ENCODE peak calls at places on chromosomes 3 and 15, in six cellular contexts. M is fibroblast of lung, H is colonic mucosa, J is A549, Z is lung, C is neural progenitor cell. Y is an unnamed sample.
A peak's percentile ranks its signal among the peaks of the same experiment; 100 is the strongest.

GRCh38 chr3:170760174-170760526 is 109.8 kb downstream of the RPL22L1 start:
- DNase-seq in M (peak; percentile 77), H (no peak), J (no peak), Z (no peak), C (no peak), Y (no peak)

GRCh38 chr3:113132571-113132996 is 78.8 kb upstream of the BOC start:
- DNase-seq in M (peak; percentile 95), H (no peak), J (no peak), Z (no peak), C (no peak), Y (no peak)

GRCh38 chr3:141795719-141796435 is 32.7 kb downstream of the GRK7 start:
- DNase-seq in M (peak; percentile 7), H (peak; percentile 43), J (no peak), Z (peak; percentile 44), C (peak; percentile 41), Y (no peak)

GRCh38 chr3:46440531-46441294 is 24.0 kb downstream of the LTF start:
- DNase-seq in M (peak; percentile 10), H (no peak), J (no peak), Z (no peak), C (no peak), Y (no peak)

GRCh38 chr3:74603292-74603691 is 11.2 kb downstream of the CNTN3 start:
- DNase-seq in M (no peak), H (no peak), J (no peak), Z (no peak), C (no peak), Y (no peak)

GRCh38 chr3:116367761-116368395 is 77.4 kb downstream of the LSAMP start:
- DNase-seq in M (no peak), H (no peak), J (no peak), Z (no peak), C (no peak), Y (no peak)

GRCh38 chr15:95365615-95366107 is 964.8 kb upstream of the NR2F2 start:
- DNase-seq in M (peak; percentile 50), H (no peak), J (no peak), Z (no peak), C (no peak), Y (no peak)

GRCh38 chr15:50964075-50964474 is 55.6 kb downstream of the AP4E1 start:
- DNase-seq in M (no peak), H (no peak), J (no peak), Z (no peak), C (no peak), Y (no peak)

GRCh38 chr3:176974303-176974702 is 223.0 kb downstream of the TBL1XR1 start:
- DNase-seq in M (no peak), H (no peak), J (no peak), Z (no peak), C (no peak), Y (no peak)

GRCh38 chr3:102481050-102481449 is 46.2 kb downstream of the ZPLD1 start:
- DNase-seq in M (no peak), H (no peak), J (no peak), Z (no peak), C (no peak), Y (no peak)

GRCh38 chr15:70101459-70102113 is 3.9 kb upstream of the TLE3 start:
- DNase-seq in M (peak; percentile 94), H (peak; percentile 74), J (peak; percentile 87), Z (peak; percentile 60), C (peak; percentile 93), Y (no peak)

GRCh38 chr15:78840661-78841060 is 29.4 kb upstream of the ADAMTS7 start:
- DNase-seq in M (peak; percentile 32), H (no peak), J (no peak), Z (no peak), C (peak; percentile 24), Y (no peak)

GRCh38 chr3:138082992-138083386 is 32.4 kb downstream of the DZIP1L start:
- DNase-seq in M (peak; percentile 61), H (no peak), J (no peak), Z (no peak), C (no peak), Y (no peak)

GRCh38 chr15:31206386-31207174 is 105.1 kb upstream of the TRPM1 start:
- DNase-seq in M (no peak), H (no peak), J (no peak), Z (no peak), C (no peak), Y (no peak)

GRCh38 chr3:43998841-43999805 is 242.6 kb upstream of the TOPAZ1 start:
- DNase-seq in M (peak; percentile 40), H (no peak), J (peak; percentile 70), Z (no peak), C (peak; percentile 80), Y (no peak)

GRCh38 chr3:176430244-176430893 is 766.9 kb downstream of the TBL1XR1 start:
- DNase-seq in M (peak; percentile 54), H (no peak), J (peak; percentile 5), Z (no peak), C (peak; percentile 33), Y (no peak)

DNA sequence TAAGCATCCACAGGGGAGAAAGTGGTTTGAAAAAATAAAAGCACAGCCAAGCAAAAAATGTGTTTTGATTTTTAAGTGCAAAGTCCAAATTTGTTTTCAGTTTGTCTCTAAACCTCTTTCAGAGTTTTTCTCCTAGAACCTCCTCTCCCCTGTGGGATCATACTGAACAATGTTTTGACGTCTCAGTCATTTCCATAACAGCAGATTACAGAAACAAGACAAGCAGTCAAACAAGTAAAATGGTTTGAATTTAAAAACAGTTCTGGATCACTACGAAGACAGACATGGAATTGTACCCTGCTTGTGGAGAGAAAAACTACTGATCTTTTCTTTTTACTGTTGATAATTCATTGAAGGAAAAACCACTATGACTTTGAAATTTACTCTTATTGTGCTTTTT is 245.7 kb upstream of the CNTN4 start:
- DNase-seq in M (no peak), H (no peak), J (no peak), Z (no peak), C (no peak), Y (no peak)
- H3K9me3 ChIP-seq in M (no peaks in the 10 kb centered on the region), H (no peaks in the 10 kb centered on the region), J (no peaks in the 10 kb centered on the region), Z (no peaks in the 10 kb centered on the region), C (no peaks in the 10 kb centered on the region), Y (no peaks in the 10 kb centered on the region)

DNA sequence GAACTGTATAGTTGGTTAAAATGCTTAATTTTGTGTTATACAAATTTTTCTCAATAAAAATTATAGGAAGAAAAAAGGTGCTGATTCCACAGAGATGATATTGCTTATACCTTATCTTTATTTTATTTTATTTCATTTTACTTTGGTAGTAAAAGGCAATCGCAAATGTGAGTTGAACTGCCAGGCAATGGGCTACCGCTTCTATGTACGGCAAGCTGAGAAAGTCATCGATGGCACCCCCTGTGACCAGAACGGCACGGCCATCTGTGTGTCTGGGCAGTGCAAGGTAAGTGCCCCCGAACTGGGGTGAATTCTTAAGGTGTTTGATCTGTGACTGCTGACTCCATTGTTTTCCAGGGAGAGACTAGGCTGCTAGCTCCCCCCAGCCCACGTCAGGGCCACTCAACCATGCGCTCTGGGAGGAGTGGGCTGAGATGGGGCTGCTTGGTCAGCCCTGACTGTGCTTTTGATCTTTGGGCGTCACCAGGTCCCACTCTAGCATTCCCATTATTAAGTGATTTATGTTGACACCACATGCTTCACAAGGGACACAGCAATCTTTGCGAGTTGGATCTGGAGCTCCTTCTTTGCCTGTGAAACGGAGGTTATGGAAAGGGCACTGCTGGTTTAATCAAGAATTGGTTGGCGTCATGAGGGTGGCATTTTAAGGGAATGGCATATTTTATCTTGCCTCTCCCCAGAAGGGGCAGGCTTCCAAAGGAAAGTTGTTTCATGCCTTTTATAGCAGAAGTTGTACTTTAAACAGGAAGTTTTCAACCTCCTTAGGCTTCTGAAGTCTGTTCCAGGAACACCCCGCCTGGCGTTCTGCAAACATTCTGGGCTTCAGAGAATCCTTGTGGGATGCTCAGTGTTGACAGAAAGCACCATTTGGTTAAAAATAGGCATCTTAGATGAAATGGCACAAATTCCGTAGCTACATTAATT is 296.5 kb downstream of the THSD4 start:
- DNase-seq in M (peak; percentile 64), H (peak; percentile 89), J (peak; percentile 74), Z (peak; percentile 78), C (no peak), Y (no peak)
- H3K27ac ChIP-seq in M (no peak overlapping the region), H (peak overlapping the region; percentile 88), J (peak overlapping the region; percentile 87), Z (peak overlapping the region; percentile 84), C (no peak overlapping the region), Y (no peak overlapping the region)

GRCh38 chr3:9916346-9916733 is 558 bp upstream of the IL17RC start:
- DNase-seq in M (peak; percentile 26), H (peak; percentile 39), J (no peak), Z (no peak), C (peak; percentile 15), Y (no peak)

GRCh38 chr3:9914011-9914410 is 2.9 kb upstream of the IL17RC start:
- DNase-seq in M (no peak), H (no peak), J (no peak), Z (no peak), C (no peak), Y (no peak)

GRCh38 chr3:9913601-9914000 is 3.3 kb upstream of the IL17RC start:
- DNase-seq in M (no peak), H (no peak), J (no peak), Z (no peak), C (no peak), Y (no peak)

GRCh38 chr3:9915252-9916141 is 1.4 kb upstream of the IL17RC start:
- DNase-seq in M (peak; percentile 59), H (peak; percentile 74), J (no peak), Z (peak; percentile 74), C (peak; percentile 78), Y (peak; percentile 12)

DNA sequence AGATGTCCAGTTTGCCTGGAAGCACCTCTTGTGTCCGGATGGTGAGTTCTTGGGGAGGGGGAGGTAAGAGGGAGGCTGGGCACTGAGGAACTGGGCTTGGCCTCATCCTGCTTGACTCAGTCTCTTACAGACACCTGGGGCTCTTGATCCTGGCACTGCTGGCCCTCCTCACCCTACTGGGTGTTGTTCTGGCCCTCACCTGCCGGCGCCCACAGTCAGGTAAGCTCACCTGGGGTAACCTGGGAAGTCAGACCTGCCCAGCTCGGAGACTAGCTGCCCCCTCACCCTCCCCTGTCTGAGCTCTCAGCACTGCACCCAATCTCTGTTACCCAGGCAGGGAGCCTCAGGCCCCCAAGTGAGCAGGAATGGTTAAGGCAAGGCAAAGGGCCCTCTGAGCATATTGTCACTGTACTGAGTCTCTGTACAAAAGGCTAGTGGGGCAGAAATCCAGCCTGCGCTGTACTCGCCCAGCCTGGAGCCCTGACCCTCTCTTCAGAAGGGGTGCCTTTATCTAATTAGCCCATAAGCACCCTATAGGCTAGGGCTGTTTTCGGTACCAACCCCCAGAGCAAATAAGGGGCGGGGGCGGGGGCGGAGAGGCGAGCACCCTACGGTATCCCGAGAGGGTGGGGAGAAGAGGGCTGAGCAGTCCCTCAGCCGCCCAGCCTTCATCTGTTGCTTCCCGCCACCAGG is 2.2 kb upstream of the IL17RC start:
- DNase-seq in M (no peak), H (no peak), J (no peak), Z (no peak), C (no peak), Y (no peak)
- H3K4me3 ChIP-seq in M (no peak overlapping the region), H (peak overlapping the region; percentile 57), J (peak overlapping the region; percentile 43), Z (peak overlapping the region; percentile 42), C (peak overlapping the region; percentile 46), Y (peak overlapping the region; percentile 49)

DNA sequence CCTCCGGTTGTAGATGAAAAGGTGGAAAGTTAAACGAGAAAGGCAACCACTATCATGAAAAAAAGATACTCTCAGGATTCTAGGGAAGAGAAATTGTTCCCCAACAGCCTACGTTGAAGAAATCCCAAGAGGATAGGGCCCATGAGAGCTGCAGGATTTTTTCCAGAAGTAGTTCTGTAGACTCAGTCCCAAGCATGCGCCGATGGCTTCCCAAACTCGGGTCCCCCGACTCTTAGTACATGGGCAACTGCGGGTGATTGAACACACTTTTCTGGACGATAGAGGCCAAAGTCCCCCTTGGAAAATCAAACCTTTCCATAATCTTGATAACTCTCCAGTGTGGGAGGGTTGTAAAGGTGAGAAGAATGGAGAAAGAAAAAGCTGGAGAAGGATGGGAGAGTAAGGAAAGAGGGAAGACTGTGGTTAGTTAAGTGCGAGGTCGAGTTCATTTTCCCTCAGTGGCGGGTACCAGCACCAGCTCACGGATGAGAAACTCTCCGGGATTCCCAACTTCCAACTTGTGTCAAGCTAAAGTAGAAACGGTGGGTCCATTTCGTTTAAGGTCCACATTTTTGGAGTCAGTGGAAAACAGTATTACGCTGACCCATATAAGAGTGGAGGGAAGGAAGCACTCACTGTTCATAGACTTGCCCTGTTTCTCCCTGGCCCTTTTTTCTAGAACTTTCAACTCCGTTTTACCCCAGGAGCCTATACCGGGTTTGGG is 14.6 kb downstream of the ZIC1 start:
- DNase-seq in M (no peak), H (no peak), J (no peak), Z (no peak), C (peak; percentile 59), Y (no peak)
- H3K9me3 ChIP-seq in M (no peaks in the 10 kb centered on the region), H (no peaks in the 10 kb centered on the region), J (no peaks in the 10 kb centered on the region), Z (no peaks in the 10 kb centered on the region), C (no peaks in the 10 kb centered on the region), Y (no peaks in the 10 kb centered on the region)

Y was measured in CD8-positive, alpha-beta memory T cell.